ENCODE peak calls at places on chromosome 6, in six cellular contexts. P is mucosa of descending colon, A is choroid plexus epithelial cell, J is epithelial cell of esophagus, N is IMR-90, T is mammary epithelial cell. W is an unnamed sample.

GRCh38 chr6:12137480-12137879 is 125.4 kb downstream of the HIVEP1 start:
- DNase-seq in P (peak), A (peak), J (peak), N (peak), T (peak), W (peak)

GRCh38 chr6:166839569-166839968 is 116.8 kb downstream of the RNASET2 start:
- DNase-seq in P (no peak), A (no peak), J (no peak), N (no peak), T (no peak), W (no peak)

GRCh38 chr6:15301179-15302006 is 55.5 kb downstream of the JARID2 start:
- DNase-seq in P (no peak), A (no peak), J (no peak), N (no peak), T (no peak), W (no peak)

GRCh38 chr6:161919711-161920110 is 645.9 kb upstream of the AGPAT4 start:
- DNase-seq in P (no peak), A (no peak), J (peak), N (no peak), T (peak), W (peak)

GRCh38 chr6:22784611-22785010 is 215.2 kb downstream of the HDGFL1 start:
- DNase-seq in P (no peak), A (peak), J (no peak), N (peak), T (no peak), W (no peak)

GRCh38 chr6:107124934-107125348 is 9.6 kb upstream of the BEND3 start:
- DNase-seq in P (peak), A (peak), J (no peak), N (no peak), T (no peak), W (no peak)

GRCh38 chr6:89464295-89464694 is 31.3 kb downstream of the ANKRD6 start:
- DNase-seq in P (no peak), A (no peak), J (no peak), N (no peak), T (no peak), W (no peak)

GRCh38 chr6:73058736-73059135 is 166.6 kb downstream of the KHDC1L start:
- DNase-seq in P (no peak), A (peak), J (no peak), N (no peak), T (no peak), W (no peak)

GRCh38 chr6:33822575-33823395 is 19.0 kb upstream of the MLN start:
- DNase-seq in P (peak), A (peak), J (peak), N (no peak), T (no peak), W (peak)

GRCh38 chr6:36544228-36544627 is 3.1 kb downstream of the STK38 start:
- DNase-seq in P (peak), A (no peak), J (no peak), N (no peak), T (peak), W (peak)

GRCh38 chr6:144347447-144347758 is 62.3 kb downstream of the UTRN start:
- DNase-seq in P (no peak), A (no peak), J (no peak), N (no peak), T (no peak), W (no peak)

GRCh38 chr6:84284428-84285033 is 57.1 kb upstream of the CEP162 start:
- DNase-seq in P (no peak), A (peak), J (peak), N (peak), T (peak), W (peak)

GRCh38 chr6:82951389-82951788 is 114.3 kb downstream of the UBE3D start:
- DNase-seq in P (no peak), A (no peak), J (peak), N (no peak), T (peak), W (no peak)

GRCh38 chr6:41941280-41942044 is at the start of gene CCND3:
- DNase-seq in P (peak), A (peak), J (peak), N (peak), T (peak), W (no peak)

GRCh38 chr6:28542440-28543293 is 17.0 kb downstream of the GPX5 start:
- DNase-seq in P (peak), A (peak), J (peak), N (peak), T (peak), W (peak)

GRCh38 chr6:116392158-116393032 is 21.6 kb downstream of the DSE start:
- DNase-seq in P (no peak), A (peak), J (peak), N (peak), T (peak), W (peak)

GRCh38 chr6:41170547-41171160 is 7.7 kb upstream of the TREM2 start:
- DNase-seq in P (no peak), A (no peak), J (no peak), N (no peak), T (no peak), W (no peak)

GRCh38 chr6:21587182-21587924 is 6.2 kb upstream of the SOX4 start:
- DNase-seq in P (peak), A (peak), J (peak), N (peak), T (peak), W (peak)

GRCh38 chr6:98835149-98836024 is 1.0 kb downstream of the POU3F2 start:
- DNase-seq in P (no peak), A (no peak), J (no peak), N (no peak), T (no peak), W (no peak)

GRCh38 chr6:83536034-83536646 is 23.8 kb downstream of the PRSS35 start:
- DNase-seq in P (peak), A (peak), J (peak), N (peak), T (peak), W (peak)

GRCh38 chr6:167476844-167477595 is 152.1 kb downstream of the TTLL2 start:
- DNase-seq in P (no peak), A (no peak), J (no peak), N (no peak), T (no peak), W (no peak)

GRCh38 chr6:7535498-7535897 is 6.0 kb upstream of the DSP start:
- DNase-seq in P (no peak), A (peak), J (peak), N (peak), T (peak), W (peak)

GRCh38 chr6:131782764-131783163 is 25.1 kb upstream of the ENPP1 start:
- DNase-seq in P (peak), A (peak), J (peak), N (no peak), T (no peak), W (no peak)

GRCh38 chr6:49849121-49849907 is 17.0 kb downstream of the CRISP1 start:
- DNase-seq in P (peak), A (peak), J (peak), N (peak), T (peak), W (peak)

GRCh38 chr6:22470454-22471368 is 98.7 kb upstream of the HDGFL1 start:
- DNase-seq in P (peak), A (peak), J (peak), N (peak), T (peak), W (peak)

GRCh38 chr6:107114872-107115694 is at the start of gene BEND3:
- DNase-seq in P (peak), A (peak), J (peak), N (no peak), T (peak), W (no peak)

DNA sequence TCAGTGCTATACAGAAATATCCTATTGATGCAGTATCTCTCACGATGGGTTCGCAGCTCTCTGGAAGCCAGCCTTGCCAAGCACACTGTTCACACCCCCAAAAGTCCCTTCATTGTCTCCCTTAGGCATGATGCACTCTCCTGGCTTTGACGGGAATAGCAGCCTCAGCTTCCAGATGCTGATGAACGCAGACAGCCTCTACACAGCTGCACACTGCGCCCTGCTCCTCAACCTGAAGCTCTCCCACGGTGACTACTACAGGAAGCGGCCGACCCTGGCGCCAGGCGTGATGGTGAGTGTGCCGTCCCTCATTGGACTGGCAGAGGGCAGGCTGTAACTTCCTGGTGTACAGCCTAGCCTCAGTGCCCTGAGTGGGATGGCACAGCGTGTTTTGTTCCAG is 60.0 kb upstream of the PBOV1 start:
- DNase-seq in P (peak), A (peak), J (peak), N (peak), T (no peak), W (peak)
- TF ChIP-seq CTCF in P (no peak), A (peak), J (peak), N (no peak), T (peak), W (peak)

GRCh38 chr6:112163295-112164257 is 76.2 kb downstream of the FAM229B start:
- DNase-seq in P (peak), A (peak), J (peak), N (peak), T (peak), W (peak)
- TF ChIP-seq CTCF in P (peak), A (peak), J (peak), N (peak), T (peak), W (peak)

GRCh38 chr6:13965582-13966127 is 40.9 kb downstream of the RNF182 start:
- DNase-seq in P (no peak), A (no peak), J (no peak), N (no peak), T (no peak), W (no peak)
- TF ChIP-seq CTCF in P (no peak), A (no peak), J (no peak), N (no peak), T (no peak), W (no peak)

DNA sequence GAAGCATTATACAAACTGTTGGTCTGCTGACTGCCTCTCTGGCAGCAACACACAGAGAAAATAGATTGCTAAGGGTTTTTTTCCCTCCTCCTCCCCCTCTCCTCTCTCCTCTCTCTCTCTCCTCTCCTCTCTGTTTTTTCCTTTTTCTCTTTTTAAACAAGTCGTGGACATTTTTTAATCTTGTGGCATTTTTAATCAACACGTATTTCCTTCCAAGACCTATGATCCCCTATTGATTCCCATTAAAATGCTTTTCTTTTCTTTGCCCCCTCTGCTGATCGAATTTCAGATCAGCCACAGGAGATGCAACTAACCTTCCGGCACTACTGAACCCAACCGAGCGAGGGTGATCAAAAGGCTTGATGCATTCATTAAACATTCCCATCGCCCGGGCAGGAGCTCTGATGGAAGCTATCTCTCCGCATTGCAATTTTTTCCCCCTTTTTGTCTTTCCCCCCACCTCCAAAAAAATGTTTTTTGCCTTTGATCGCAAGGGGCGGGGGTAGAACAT is 90.7 kb upstream of the ARID1B start:
- DNase-seq in P (peak), A (peak), J (peak), N (peak), T (peak), W (peak)
- TF ChIP-seq CTCF in P (no peak), A (peak), J (peak), N (peak), T (no peak), W (peak)

W was measured in fibroblast of mammary gland.